ENCODE peak calls at places on chromosomes 3 and 15, in seven cellular contexts. A is pancreas; U is CD4-positive, alpha-beta memory T cell; Y is adrenal gland; W is lung; K is neural progenitor cell; M is neuronal stem cell. E is an unnamed sample. For H3K36me3 and H3K4me1, the result is how much of the 10 kb centered on the place peaks cover.

GRCh38 chr3:10957976-10958749 is 34.4 kb upstream of the SLC6A1 start:
- DNase-seq in A (no peak), U (no peak), Y (peak), W (peak), K (no peak), M (no peak), E (no peak)

GRCh38 chr3:192917508-192918274 is at the start of gene MB21D2:
- DNase-seq in A (peak), U (peak), Y (peak), W (peak), K (peak), M (peak), E (no peak)

GRCh38 chr15:100224206-100225185 is 117.3 kb downstream of the ADAMTS17 start:
- DNase-seq in A (no peak), U (peak), Y (no peak), W (no peak), K (no peak), M (no peak), E (no peak)

GRCh38 chr15:31365032-31365654 is 38.5 kb downstream of the KLF13 start:
- DNase-seq in A (no peak), U (no peak), Y (no peak), W (no peak), K (no peak), M (no peak), E (no peak)

GRCh38 chr3:126982125-126982521 is 792 bp upstream of the PLXNA1 start:
- DNase-seq in A (peak), U (no peak), Y (peak), W (peak), K (no peak), M (no peak), E (no peak)

GRCh38 chr3:39088889-39089288 is 18.5 kb downstream of the GORASP1 start:
- DNase-seq in A (no peak), U (no peak), Y (no peak), W (no peak), K (no peak), M (no peak), E (no peak)

GRCh38 chr15:31486906-31487695 is 160.5 kb downstream of the KLF13 start:
- DNase-seq in A (no peak), U (no peak), Y (peak), W (no peak), K (no peak), M (no peak), E (no peak)

GRCh38 chr15:31276596-31277298 is 49.9 kb upstream of the KLF13 start:
- DNase-seq in A (no peak), U (no peak), Y (peak), W (no peak), K (no peak), M (no peak), E (no peak)

GRCh38 chr15:34365073-34365825 is 1.7 kb downstream of the LPCAT4 start:
- DNase-seq in A (no peak), U (no peak), Y (no peak), W (no peak), K (no peak), M (no peak), E (no peak)

GRCh38 chr3:29440321-29441019 is 159.6 kb downstream of the RBMS3 start:
- DNase-seq in A (no peak), U (no peak), Y (peak), W (no peak), K (peak), M (peak), E (peak)

GRCh38 chr3:178385280-178385952 is 150.8 kb upstream of the KCNMB2 start:
- DNase-seq in A (no peak), U (peak), Y (peak), W (no peak), K (peak), M (peak), E (peak)

GRCh38 chr15:85687329-85687728 is 107.4 kb downstream of the KLHL25 start:
- DNase-seq in A (no peak), U (no peak), Y (no peak), W (no peak), K (no peak), M (no peak), E (peak)

GRCh38 chr3:138781012-138781470 is 53.7 kb downstream of the PIK3CB start:
- DNase-seq in A (no peak), U (peak), Y (peak), W (no peak), K (no peak), M (no peak), E (no peak)

GRCh38 chr3:119018690-119019463 is 15.8 kb downstream of the IGSF11 start:
- DNase-seq in A (no peak), U (no peak), Y (peak), W (no peak), K (no peak), M (no peak), E (no peak)

GRCh38 chr3:13301295-13301987 is 118.7 kb downstream of the NUP210 start:
- DNase-seq in A (no peak), U (no peak), Y (no peak), W (no peak), K (peak), M (no peak), E (no peak)

GRCh38 chr3:64163755-64164148 is 61.5 kb downstream of the PRICKLE2 start:
- DNase-seq in A (no peak), U (no peak), Y (no peak), W (no peak), K (no peak), M (no peak), E (no peak)

GRCh38 chr15:67997996-67998395 is 56.1 kb upstream of the PIAS1 start:
- DNase-seq in A (no peak), U (no peak), Y (peak), W (no peak), K (no peak), M (no peak), E (no peak)

GRCh38 chr3:64341355-64341754 is 116.1 kb upstream of the PRICKLE2 start:
- DNase-seq in A (no peak), U (no peak), Y (no peak), W (no peak), K (peak), M (no peak), E (no peak)

GRCh38 chr3:27335571-27335970 is 33.6 kb downstream of the NEK10 start:
- DNase-seq in A (no peak), U (no peak), Y (no peak), W (no peak), K (no peak), M (no peak), E (no peak)

GRCh38 chr3:151315846-151316245 is 774 bp downstream of the GPR87 start:
- DNase-seq in A (no peak), U (no peak), Y (no peak), W (no peak), K (no peak), M (no peak), E (no peak)

GRCh38 chr3:38348903-38349302 is 2.3 kb downstream of the XYLB start:
- DNase-seq in A (no peak), U (no peak), Y (no peak), W (peak), K (no peak), M (no peak), E (no peak)

GRCh38 chr3:27623085-27623753 is 98.9 kb downstream of the EOMES start:
- DNase-seq in A (no peak), U (no peak), Y (no peak), W (no peak), K (no peak), M (no peak), E (no peak)

GRCh38 chr15:70111203-70112017 is 13.7 kb upstream of the TLE3 start:
- DNase-seq in A (peak), U (no peak), Y (peak), W (no peak), K (peak), M (peak), E (peak)

GRCh38 chr3:152474585-152474984 is 205.9 kb downstream of the MBNL1 start:
- DNase-seq in A (no peak), U (no peak), Y (peak), W (no peak), K (peak), M (no peak), E (peak)

GRCh38 chr15:26838742-26839460 is 28.0 kb upstream of the GABRA5 start:
- DNase-seq in A (no peak), U (no peak), Y (no peak), W (no peak), K (peak), M (peak), E (peak)

GRCh38 chr3:40971191-40972168 is 227.8 kb upstream of the CTNNB1 start:
- DNase-seq in A (peak), U (no peak), Y (peak), W (peak), K (no peak), M (no peak), E (peak)

GRCh38 chr3:165624761-165625160 is 212.5 kb downstream of the BCHE start:
- DNase-seq in A (no peak), U (no peak), Y (no peak), W (no peak), K (no peak), M (no peak), E (no peak)

GRCh38 chr15:52050416-52050815 is 31.4 kb downstream of the MAPK6 start:
- DNase-seq in A (no peak), U (no peak), Y (no peak), W (no peak), K (no peak), M (no peak), E (no peak)

GRCh38 chr3:158121295-158121694 is 11.4 kb downstream of the RSRC1 start:
- DNase-seq in A (no peak), U (no peak), Y (no peak), W (no peak), K (no peak), M (no peak), E (no peak)

GRCh38 chr3:158120330-158120729 is 10.4 kb downstream of the RSRC1 start:
- DNase-seq in A (no peak), U (no peak), Y (no peak), W (no peak), K (no peak), M (no peak), E (no peak)
- H3K27ac ChIP-seq in A (no peak), U (no peak), Y (no peak), W (no peak), K (no peak), M (no peak), E (no peak)

GRCh38 chr3:97957617-97958311 is 14.5 kb downstream of the RIOX2 start:
- DNase-seq in A (no peak), U (no peak), Y (no peak), W (no peak), K (no peak), M (no peak), E (no peak)

GRCh38 chr3:97952872-97953271 is 19.4 kb downstream of the RIOX2 start:
- DNase-seq in A (no peak), U (no peak), Y (no peak), W (no peak), K (no peak), M (no peak), E (no peak)

GRCh38 chr3:97952280-97952679 is 20.0 kb downstream of the RIOX2 start:
- DNase-seq in A (no peak), U (no peak), Y (peak), W (peak), K (no peak), M (no peak), E (no peak)

GRCh38 chr3:97956051-97956450 is 16.2 kb downstream of the RIOX2 start:
- DNase-seq in A (no peak), U (no peak), Y (no peak), W (no peak), K (no peak), M (no peak), E (no peak)

DNA sequence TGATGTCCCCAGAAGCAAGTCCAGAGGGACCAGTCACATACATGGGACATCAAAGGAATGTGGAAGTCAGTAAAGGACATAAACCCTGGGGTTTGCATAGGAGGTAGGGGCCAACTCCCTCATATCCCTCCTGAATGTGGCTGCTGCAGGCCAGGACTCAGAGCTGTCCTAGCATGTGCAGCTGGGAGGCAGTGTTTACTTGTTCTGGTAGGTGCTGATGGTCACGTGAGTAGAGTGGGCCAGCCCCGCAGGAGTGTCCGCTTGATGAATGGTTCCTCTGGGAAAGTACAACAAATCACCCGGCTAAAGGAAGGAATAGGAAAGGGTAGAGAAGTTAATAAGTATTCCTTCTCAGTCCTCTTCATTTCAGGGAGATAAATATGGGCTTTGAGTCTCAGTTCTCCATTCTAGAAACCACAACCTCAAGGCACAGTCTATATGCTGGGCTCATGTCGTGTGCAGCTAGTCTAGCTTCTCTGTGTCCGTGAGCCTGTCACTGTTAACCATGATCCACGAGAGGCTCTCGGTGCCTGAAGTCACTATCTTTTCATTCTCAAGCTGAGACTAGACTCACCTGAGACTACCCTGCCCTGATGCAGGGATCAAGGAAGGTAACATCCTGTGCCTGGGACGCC is 17.9 kb downstream of the RIOX2 start:
- DNase-seq in A (no peak), U (no peak), Y (no peak), W (no peak), K (no peak), M (no peak), E (no peak)
- H3K36me3 ChIP-seq in A (under half), U (under half), Y (under half), W (under half), K (under half), M (under half), E (half or more)

GRCh38 chr3:186990878-186991308 is 60.6 kb downstream of the ST6GAL1 start:
- DNase-seq in A (no peak), U (no peak), Y (no peak), W (no peak), K (no peak), M (no peak), E (no peak)
- H3K4me1 ChIP-seq in A (under half), U (under half), Y (under half), W (under half), K (under half), M (under half), E (half or more)

DNA sequence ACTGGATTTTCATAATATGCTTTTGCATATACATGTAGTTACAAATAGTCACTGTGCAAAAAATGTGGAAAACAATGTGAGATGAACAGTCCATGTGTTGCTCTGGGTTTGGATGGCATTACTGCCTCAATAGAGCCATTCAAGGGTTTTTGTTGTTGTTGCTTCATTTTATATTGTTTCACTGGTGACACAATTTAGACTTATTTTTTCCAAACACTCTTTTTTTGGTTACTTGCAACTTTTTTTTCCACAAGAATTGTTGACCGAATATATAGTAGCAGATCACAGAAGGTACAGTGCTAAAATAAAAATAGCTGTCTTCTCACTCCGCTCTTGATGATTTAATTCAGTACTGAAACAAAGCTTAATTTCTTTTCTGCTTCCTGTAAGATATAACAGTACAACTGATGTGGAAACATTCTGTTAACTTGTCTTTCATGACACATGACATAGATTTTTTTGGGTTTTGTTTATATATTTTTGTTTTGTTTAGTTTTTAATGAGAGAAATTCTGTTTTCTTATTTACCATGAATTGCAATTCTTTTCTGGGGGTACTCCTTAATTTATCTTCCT is 618.6 kb downstream of the NAALADL2 start:
- DNase-seq in A (no peak), U (no peak), Y (no peak), W (no peak), K (no peak), M (no peak), E (no peak)
- H3K27ac ChIP-seq in A (no peak), U (no peak), Y (no peak), W (no peak), K (no peak), M (no peak), E (no peak)

GRCh38 chr15:58506787-58507671 is 75.2 kb downstream of the LIPC start:
- DNase-seq in A (no peak), U (no peak), Y (no peak), W (no peak), K (no peak), M (no peak), E (no peak)
- H3K36me3 ChIP-seq in A (under half), U (under half), Y (under half), W (under half), K (under half), M (under half), E (under half)

DNA sequence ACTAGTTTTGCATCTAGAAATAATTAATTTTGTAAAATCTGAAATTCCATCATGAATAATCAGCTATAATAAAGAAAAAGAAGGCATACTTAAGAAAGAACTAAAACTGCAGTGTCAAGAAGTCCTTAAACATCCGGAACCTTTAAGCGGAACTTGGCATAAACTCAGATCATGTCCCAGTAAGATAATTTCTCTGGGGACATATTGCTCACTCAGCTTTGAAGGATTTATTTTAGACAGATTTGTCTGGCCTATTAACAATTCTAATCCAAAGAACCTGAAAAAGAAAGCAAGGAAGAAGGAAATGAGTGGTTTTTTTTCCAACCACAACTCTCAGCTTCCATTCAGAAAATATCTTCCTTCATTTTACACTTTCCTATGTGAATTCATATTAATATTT is 850.3 kb downstream of the ROBO1 start:
- DNase-seq in A (no peak), U (no peak), Y (no peak), W (no peak), K (no peak), M (no peak), E (no peak)
- H3K4me1 ChIP-seq in A (under half), U (under half), Y (under half), W (under half), K (under half), M (under half), E (under half)

GRCh38 chr15:41559489-41560177 is 621 bp downstream of the TYRO3 start:
- DNase-seq in A (no peak), U (no peak), Y (no peak), W (no peak), K (peak), M (peak), E (no peak)
- H3K27ac ChIP-seq in A (no peak), U (no peak), Y (peak), W (no peak), K (no peak), M (peak), E (no peak)

GRCh38 chr3:52117537-52117936 is 36.7 kb downstream of the POC1A start:
- DNase-seq in A (no peak), U (no peak), Y (no peak), W (no peak), K (no peak), M (no peak), E (no peak)
- H3K36me3 ChIP-seq in A (under half), U (under half), Y (under half), W (under half), K (under half), M (under half), E (half or more)

GRCh38 chr3:134314588-134315285 is 59.5 kb downstream of the AMOTL2 start:
- DNase-seq in A (no peak), U (no peak), Y (peak), W (no peak), K (no peak), M (no peak), E (no peak)

GRCh38 chr3:134313839-134314587 is 60.2 kb downstream of the AMOTL2 start:
- DNase-seq in A (no peak), U (no peak), Y (peak), W (no peak), K (no peak), M (no peak), E (no peak)

GRCh38 chr3:134312072-134312872 is 61.6 kb upstream of the RYK start:
- DNase-seq in A (peak), U (no peak), Y (no peak), W (peak), K (peak), M (no peak), E (no peak)

GRCh38 chr3:134311693-134312071 is 61.0 kb upstream of the RYK start:
- DNase-seq in A (no peak), U (no peak), Y (no peak), W (no peak), K (no peak), M (no peak), E (no peak)

DNA sequence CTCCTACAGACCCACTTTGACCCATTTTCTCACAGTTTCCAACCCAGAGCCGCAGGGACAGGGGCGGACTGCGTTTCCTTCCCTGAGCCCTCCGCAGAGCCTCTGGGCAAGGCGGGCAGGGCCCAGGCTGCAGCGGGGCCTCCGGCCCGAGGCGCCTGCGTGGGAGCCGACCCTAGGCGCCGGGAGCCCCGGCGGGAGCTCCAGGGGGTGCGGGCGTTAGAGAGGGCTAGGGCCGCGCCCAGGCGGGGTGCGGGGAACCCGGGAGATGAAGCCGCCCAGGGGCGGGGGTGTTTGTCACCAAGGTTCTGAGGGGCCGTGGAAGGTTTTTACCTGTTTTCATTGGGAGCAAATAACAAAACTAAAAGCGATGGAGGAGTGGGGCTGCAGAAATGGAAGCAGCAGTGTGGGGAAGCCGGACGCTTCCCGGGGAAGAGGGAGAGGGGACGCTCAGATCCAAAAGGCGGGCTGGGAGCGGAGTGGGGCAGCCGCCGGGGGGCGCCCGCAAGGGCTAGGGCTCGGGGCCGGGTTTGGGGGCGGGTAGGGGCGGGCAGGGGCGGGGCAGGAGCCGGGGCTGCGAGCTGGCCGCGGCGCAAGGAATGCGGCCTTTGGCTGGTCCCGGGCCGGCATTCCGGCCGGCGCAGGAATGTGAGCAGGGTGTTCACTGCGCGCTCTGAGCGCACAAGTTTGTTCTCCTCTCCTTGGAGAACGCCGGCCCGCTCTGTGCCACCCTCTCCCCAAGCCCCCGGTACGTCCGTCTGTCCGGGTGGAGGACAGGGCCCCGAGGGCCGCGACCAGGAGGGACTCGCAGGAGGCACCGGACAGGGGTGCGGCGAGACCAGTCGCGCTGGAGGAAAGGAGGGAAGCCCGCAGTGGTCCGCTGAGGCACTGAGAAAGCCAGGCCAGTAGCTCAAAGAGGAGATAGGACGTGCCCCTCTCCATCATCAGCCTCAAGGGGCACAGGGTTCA is 61.1 kb downstream of the AMOTL2 start:
- DNase-seq in A (peak), U (no peak), Y (peak), W (peak), K (peak), M (peak), E (no peak)
- H3K4me1 ChIP-seq in A (under half), U (under half), Y (under half), W (under half), K (under half), M (under half), E (under half)